ENCODE peak calls at places on chromosomes 1 and 21, in five cellular contexts. One of them, this sample, is unnamed.

GRCh38 chr1:17713993-17714392 is 41.1 kb upstream of the ACTL8 start:
- DNase-seq in transverse colon: no peak
- DNase-seq in sigmoid colon: no peak
- DNase-seq in A549: no peak
- DNase-seq in tibial nerve: no peak
- DNase-seq in this sample: no peak

GRCh38 chr21:35850029-35850428 is 210.3 kb downstream of the SETD4 start:
- DNase-seq in transverse colon: no peak
- DNase-seq in sigmoid colon: no peak
- DNase-seq in A549: no peak
- DNase-seq in tibial nerve: peak
- DNase-seq in this sample: no peak

GRCh38 chr1:41810446-41810845 is 108.3 kb downstream of the HIVEP3 start:
- DNase-seq in transverse colon: no peak
- DNase-seq in sigmoid colon: no peak
- DNase-seq in A549: peak
- DNase-seq in tibial nerve: no peak
- DNase-seq in this sample: no peak

GRCh38 chr1:114043046-114043445 is 63.8 kb downstream of the OLFML3 start:
- DNase-seq in transverse colon: no peak
- DNase-seq in sigmoid colon: no peak
- DNase-seq in A549: no peak
- DNase-seq in tibial nerve: no peak
- DNase-seq in this sample: no peak

GRCh38 chr1:70714149-70714548 is 303.1 kb downstream of the CTH start:
- DNase-seq in transverse colon: no peak
- DNase-seq in sigmoid colon: no peak
- DNase-seq in A549: no peak
- DNase-seq in tibial nerve: no peak
- DNase-seq in this sample: no peak

GRCh38 chr1:214899908-214900470 is 182.5 kb upstream of the KCNK2 start:
- DNase-seq in transverse colon: no peak
- DNase-seq in sigmoid colon: no peak
- DNase-seq in A549: peak
- DNase-seq in tibial nerve: no peak
- DNase-seq in this sample: no peak

GRCh38 chr21:37224861-37225260 is 42.3 kb downstream of the VPS26C start:
- DNase-seq in transverse colon: no peak
- DNase-seq in sigmoid colon: no peak
- DNase-seq in A549: no peak
- DNase-seq in tibial nerve: no peak
- DNase-seq in this sample: no peak

GRCh38 chr1:188782220-188782841 is 1695.3 kb downstream of the BRINP3 start:
- DNase-seq in transverse colon: no peak
- DNase-seq in sigmoid colon: no peak
- DNase-seq in A549: peak
- DNase-seq in tibial nerve: no peak
- DNase-seq in this sample: no peak

GRCh38 chr1:152170287-152170933 is 11.4 kb upstream of the RPTN start:
- DNase-seq in transverse colon: no peak
- DNase-seq in sigmoid colon: no peak
- DNase-seq in A549: no peak
- DNase-seq in tibial nerve: no peak
- DNase-seq in this sample: no peak

GRCh38 chr1:100626397-100626796 is 88.5 kb downstream of the GPR88 start:
- DNase-seq in transverse colon: no peak
- DNase-seq in sigmoid colon: no peak
- DNase-seq in A549: no peak
- DNase-seq in tibial nerve: no peak
- DNase-seq in this sample: no peak

GRCh38 chr1:37951041-37951782 is 4.4 kb upstream of the INPP5B start:
- DNase-seq in transverse colon: no peak
- DNase-seq in sigmoid colon: peak
- DNase-seq in A549: no peak
- DNase-seq in tibial nerve: no peak
- DNase-seq in this sample: no peak

GRCh38 chr1:12769976-12770505 is 3.5 kb upstream of the PRAMEF12 start:
- DNase-seq in transverse colon: no peak
- DNase-seq in sigmoid colon: no peak
- DNase-seq in A549: no peak
- DNase-seq in tibial nerve: no peak
- DNase-seq in this sample: no peak

GRCh38 chr1:30743584-30744059 is 14.0 kb downstream of the LAPTM5 start:
- DNase-seq in transverse colon: no peak
- DNase-seq in sigmoid colon: no peak
- DNase-seq in A549: no peak
- DNase-seq in tibial nerve: no peak
- DNase-seq in this sample: no peak

GRCh38 chr21:38733973-38734546 is 71.7 kb upstream of the ETS2 start:
- DNase-seq in transverse colon: peak
- DNase-seq in sigmoid colon: peak
- DNase-seq in A549: peak
- DNase-seq in tibial nerve: peak
- DNase-seq in this sample: peak

GRCh38 chr1:26067432-26067911 is at the start of gene TRIM63:
- DNase-seq in transverse colon: no peak
- DNase-seq in sigmoid colon: no peak
- DNase-seq in A549: no peak
- DNase-seq in tibial nerve: no peak
- DNase-seq in this sample: no peak

GRCh38 chr1:233459470-233459945 is 132.0 kb downstream of the MAP3K21 start:
- DNase-seq in transverse colon: no peak
- DNase-seq in sigmoid colon: no peak
- DNase-seq in A549: no peak
- DNase-seq in tibial nerve: no peak
- DNase-seq in this sample: no peak

GRCh38 chr1:1347663-1348419 is 1.4 kb downstream of the DVL1 start:
- DNase-seq in transverse colon: peak
- DNase-seq in sigmoid colon: no peak
- DNase-seq in A549: peak
- DNase-seq in tibial nerve: no peak
- DNase-seq in this sample: peak

GRCh38 chr1:163275222-163275621 is 46.5 kb upstream of the NUF2 start:
- DNase-seq in transverse colon: no peak
- DNase-seq in sigmoid colon: no peak
- DNase-seq in A549: peak
- DNase-seq in tibial nerve: no peak
- DNase-seq in this sample: no peak

GRCh38 chr1:241275981-241276380 is 81.0 kb downstream of the RGS7 start:
- DNase-seq in transverse colon: no peak
- DNase-seq in sigmoid colon: no peak
- DNase-seq in A549: no peak
- DNase-seq in tibial nerve: no peak
- DNase-seq in this sample: no peak

DNA sequence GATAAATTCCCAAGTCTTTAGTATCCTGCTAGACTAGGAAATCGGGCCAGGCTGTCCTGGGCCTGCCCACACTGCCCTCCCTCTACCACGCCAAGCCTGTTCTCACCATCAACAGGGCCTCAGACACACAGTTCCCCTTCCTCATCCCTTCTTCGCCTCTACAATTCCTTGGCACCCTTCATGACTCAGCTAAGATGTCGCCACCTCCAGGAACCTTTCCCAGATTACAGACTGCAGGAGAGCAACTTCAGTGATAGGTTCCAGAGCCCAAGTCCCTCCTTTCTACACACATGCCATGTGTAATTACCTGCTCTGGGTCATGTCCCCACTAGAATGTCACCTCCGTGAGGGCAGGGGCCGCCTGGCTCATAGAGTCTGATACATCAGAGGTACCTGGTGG is 3.3 kb downstream of the RIMS3 start:
- DNase-seq in transverse colon: no peak
- DNase-seq in sigmoid colon: no peak
- DNase-seq in A549: no peak
- DNase-seq in tibial nerve: no peak
- DNase-seq in this sample: no peak
- TF ChIP-seq EP300 in transverse colon: no peak
- TF ChIP-seq EP300 in sigmoid colon: no peak
- TF ChIP-seq EP300 in A549: no peak
- TF ChIP-seq EP300 in tibial nerve: no peak
- TF ChIP-seq EP300 in this sample: no peak

DNA sequence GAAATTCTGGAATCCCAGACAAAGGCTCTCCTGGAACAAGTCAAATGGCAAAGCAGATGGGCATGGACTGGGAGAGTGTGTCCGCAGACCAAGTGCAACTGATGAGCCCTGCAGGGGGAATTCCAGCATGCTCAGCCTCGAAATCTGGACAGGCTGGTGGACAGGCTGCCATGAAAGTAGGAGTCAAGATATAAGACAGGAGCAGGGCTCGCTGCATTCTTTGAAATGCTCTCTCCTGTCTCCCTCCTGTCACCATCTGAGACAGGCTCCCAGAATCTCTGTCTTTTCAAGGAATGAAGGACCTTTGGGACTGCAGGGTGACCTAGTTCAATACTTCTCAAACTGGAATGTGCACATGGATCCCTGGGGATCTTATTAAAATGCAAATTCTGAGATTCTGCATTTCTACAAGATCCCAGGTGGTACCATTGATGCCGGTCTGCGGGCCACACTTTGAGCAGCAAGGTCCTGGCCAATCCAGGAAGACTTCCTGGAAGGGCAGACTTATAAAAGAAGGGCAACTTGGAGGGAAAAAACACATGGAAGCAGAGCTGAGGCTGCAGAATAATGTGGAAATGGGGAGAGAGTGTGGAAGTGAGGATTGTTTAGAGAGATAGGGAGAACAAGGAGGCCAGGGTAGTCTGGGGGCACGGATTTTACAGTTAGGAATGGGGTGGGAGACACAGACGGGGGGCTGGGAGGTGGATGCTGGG is 29.8 kb downstream of the TNNT2 start:
- DNase-seq in transverse colon: no peak
- DNase-seq in sigmoid colon: no peak
- DNase-seq in A549: no peak
- DNase-seq in tibial nerve: no peak
- DNase-seq in this sample: no peak
- TF ChIP-seq CTCF in transverse colon: no peak
- TF ChIP-seq CTCF in sigmoid colon: no peak
- TF ChIP-seq CTCF in A549: no peak
- TF ChIP-seq CTCF in tibial nerve: no peak
- TF ChIP-seq CTCF in this sample: no peak

DNA sequence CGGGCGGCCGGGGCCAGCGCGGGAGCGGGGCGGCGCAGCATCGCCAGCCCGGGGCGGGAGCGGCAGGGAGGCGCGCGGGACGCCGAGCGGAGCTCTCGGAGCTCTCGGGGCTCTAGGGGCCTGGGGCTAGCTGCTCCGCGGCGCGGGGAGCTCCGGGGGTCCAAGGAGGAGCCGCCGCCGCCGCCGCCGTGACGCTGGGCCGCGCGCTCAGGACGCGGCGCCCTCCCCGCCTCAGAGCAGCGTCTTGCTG is 147 bp downstream of the CLSTN1 start:
- DNase-seq in transverse colon: no peak
- DNase-seq in sigmoid colon: no peak
- DNase-seq in A549: no peak
- DNase-seq in tibial nerve: no peak
- DNase-seq in this sample: no peak
- TF ChIP-seq POLR2A in transverse colon: no peak
- TF ChIP-seq POLR2A in sigmoid colon: no peak
- TF ChIP-seq POLR2A in A549: peak
- TF ChIP-seq POLR2A in tibial nerve: peak
- TF ChIP-seq POLR2A in this sample: no peak

GRCh38 chr1:23196627-23197328 is 20.5 kb downstream of the HTR1D start:
- DNase-seq in transverse colon: no peak
- DNase-seq in sigmoid colon: no peak
- DNase-seq in A549: peak
- DNase-seq in tibial nerve: no peak
- DNase-seq in this sample: no peak
- TF ChIP-seq EP300 in transverse colon: no peak
- TF ChIP-seq EP300 in sigmoid colon: no peak
- TF ChIP-seq EP300 in A549: peak
- TF ChIP-seq EP300 in tibial nerve: no peak
- TF ChIP-seq EP300 in this sample: no peak